ENCODE peak calls at places on chromosomes 16 and 17, in five cellular contexts. D is mesendoderm, I is tibial nerve, T is fibroblast of mammary gland, H is kidney epithelial cell. X is an unnamed sample.

GRCh38 chr16:75244225-75244792 is 7.1 kb downstream of the BCAR1 start:
- DNase-seq in T (peak; percentile 66), H (no peak), I (no peak), D (no peak), X (peak; percentile 65)

GRCh38 chr16:4520913-4521312 is 17.7 kb downstream of the CDIP1 start:
- DNase-seq in I (no peak), D (no peak), H (no peak), T (no peak), X (no peak)

GRCh38 chr17:18253187-18253884 is 5.2 kb downstream of the FLII start:
- DNase-seq in D (no peak), H (no peak), I (no peak), T (no peak), X (no peak)

GRCh38 chr16:4511441-4512082 is 27.0 kb downstream of the CDIP1 start:
- DNase-seq in D (peak; percentile 86), H (no peak), I (no peak), T (peak; percentile 31), X (peak; percentile 44)

GRCh38 chr16:74455213-74455612 is 33.9 kb upstream of the CLEC18B start:
- DNase-seq in H (no peak), I (no peak), T (peak; percentile 95), D (no peak), X (no peak)

GRCh38 chr16:72878301-72879269 is 169.3 kb downstream of the ZFHX3 start:
- DNase-seq in D (peak; percentile 16), H (no peak), T (peak; percentile 57), I (no peak), X (no peak)

GRCh38 chr16:46920402-46921068 is 36.4 kb downstream of the GPT2 start:
- DNase-seq in T (no peak), I (no peak), H (no peak), D (no peak), X (no peak)

GRCh38 chr16:29148867-29149272 is 164.0 kb downstream of the LAT start:
- DNase-seq in T (no peak), D (no peak), I (no peak), H (no peak), X (no peak)

GRCh38 chr17:56795510-56795909 is 38.2 kb downstream of the C17orf67 start:
- DNase-seq in T (no peak), I (no peak), H (no peak), D (no peak), X (no peak)

GRCh38 chr16:70454221-70455034 is at the start of gene FCSK:
- DNase-seq in T (peak; percentile 63), H (no peak), I (no peak), D (peak; percentile 88), X (peak; percentile 59)

GRCh38 chr17:63701477-63702222 is 1.7 kb upstream of the LIMD2 start:
- DNase-seq in H (no peak), D (no peak), T (no peak), I (no peak), X (no peak)

GRCh38 chr16:30948956-30949654 is at the start of gene ORAI3:
- DNase-seq in H (no peak), T (peak; percentile 46), D (peak; percentile 74), I (peak; percentile 61), X (peak; percentile 61)

GRCh38 chr17:29114141-29114540 is 66.1 kb downstream of the MYO18A start:
- DNase-seq in H (no peak), T (peak; percentile 16), D (no peak), I (no peak), X (no peak)

GRCh38 chr17:58318065-58318481 is 10.5 kb downstream of the TSPOAP1 start:
- DNase-seq in I (no peak), D (no peak), T (no peak), H (no peak), X (no peak)

GRCh38 chr17:75784473-75785015 is at the start of gene UNK:
- DNase-seq in D (peak; percentile 100), T (peak; percentile 100), H (peak; percentile 96), I (peak; percentile 92), X (peak; percentile 99)

GRCh38 chr17:75783803-75784472 is 668 bp upstream of the UNK start:
- DNase-seq in I (no peak), H (no peak), D (no peak), T (no peak), X (no peak)

GRCh38 chr17:75785016-75785769 is 587 bp downstream of the UNK start:
- DNase-seq in T (peak; percentile 89), I (peak; percentile 82), H (no peak), D (peak; percentile 97), X (peak; percentile 94)

GRCh38 chr17:75785770-75786538 is 1.3 kb downstream of the UNK start:
- DNase-seq in H (no peak), D (no peak), T (peak; percentile 77), I (no peak), X (no peak)

GRCh38 chr17:75783069-75783783 is 1.4 kb upstream of the UNK start:
- DNase-seq in D (peak; percentile 46), I (no peak), T (peak; percentile 75), H (no peak), X (no peak)
- H3K4me3 ChIP-seq in D (no peak overlapping the region), I (no peak overlapping the region), T (peak overlapping the region; percentile 29), H (no peak overlapping the region), X (peak overlapping the region; percentile 21)

DNA sequence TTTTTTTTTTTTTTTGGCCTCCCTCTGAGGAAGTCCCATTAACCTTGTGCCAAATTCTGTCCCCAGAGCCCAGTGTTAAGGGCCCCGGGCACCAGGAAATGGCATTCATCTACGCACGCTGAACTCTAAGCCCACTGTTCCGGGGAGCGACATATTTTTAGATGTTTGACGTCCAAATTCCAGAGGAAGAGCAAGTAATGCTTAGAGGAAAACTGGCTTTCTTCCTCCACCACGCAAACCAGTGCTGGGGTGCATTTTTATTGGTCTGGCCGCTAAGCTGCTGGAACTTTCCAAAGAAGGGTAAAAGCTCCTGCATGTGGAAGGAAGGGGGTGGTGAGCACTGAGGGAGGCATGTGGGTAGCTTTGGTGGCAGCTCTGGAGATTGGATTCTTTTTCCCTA is 8.3 kb downstream of the WFDC1 start:
- DNase-seq in I (no peak), D (no peak), H (no peak), T (no peak), X (no peak)
- H3K4me3 ChIP-seq in I (no peak overlapping the region), D (no peak overlapping the region), H (no peak overlapping the region), T (no peak overlapping the region), X (no peak overlapping the region)

DNA sequence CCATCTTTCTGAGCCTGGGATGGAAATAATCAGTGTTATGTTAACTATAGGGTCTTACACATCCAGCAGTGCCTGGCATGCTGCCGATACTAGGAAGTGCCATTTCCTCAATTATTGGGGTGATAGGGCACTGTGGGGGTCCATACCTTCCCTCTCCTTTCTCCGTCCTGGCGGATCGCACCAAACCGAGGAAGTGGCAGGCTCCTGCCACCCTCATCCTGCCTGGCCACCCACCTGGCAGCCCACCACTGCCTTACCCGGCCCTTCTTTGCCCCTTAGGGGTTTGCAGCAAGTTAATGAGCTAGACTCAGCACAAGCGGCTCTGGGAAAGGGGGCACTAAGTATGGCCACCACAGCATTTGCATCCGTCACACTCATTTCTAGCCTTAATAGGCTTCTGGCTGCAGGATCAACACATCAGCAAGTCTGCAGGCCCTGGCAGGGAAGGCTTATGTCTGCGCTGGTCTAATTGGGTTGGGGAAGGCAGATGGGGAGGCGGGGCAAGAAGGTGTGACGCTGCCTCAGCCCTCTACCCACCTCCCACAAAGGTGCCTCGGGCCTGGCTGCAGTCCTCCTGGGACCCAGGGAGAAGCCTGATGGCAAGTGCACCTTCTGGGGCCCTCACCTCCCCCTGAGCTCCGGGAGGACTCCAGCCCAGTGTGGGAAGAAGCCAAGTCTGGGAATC is 28.6 kb downstream of the DCAKD start:
- DNase-seq in I (no peak), D (peak; percentile 46), H (no peak), T (no peak), X (no peak)
- H3K4me3 ChIP-seq in I (no peak overlapping the region), D (no peak overlapping the region), H (no peak overlapping the region), T (no peak overlapping the region), X (no peak overlapping the region)

GRCh38 chr17:75086496-75087181 is 1.1 kb upstream of the SLC16A5 start:
- DNase-seq in D (no peak), H (no peak), T (no peak), I (no peak), X (no peak)
- H3K4me3 ChIP-seq in D (no peak overlapping the region), H (no peak overlapping the region), T (no peak overlapping the region), I (no peak overlapping the region), X (peak overlapping the region; percentile 46)

GRCh38 chr17:38558751-38559024 is 47.1 kb downstream of the SRCIN1 start:
- DNase-seq in H (no peak), T (no peak), I (no peak), D (no peak), X (no peak)
- H3K4me3 ChIP-seq in H (peak overlapping the region; percentile 27), T (peak overlapping the region; percentile 39), I (peak overlapping the region; percentile 25), D (peak overlapping the region; percentile 9), X (peak overlapping the region; percentile 36)

GRCh38 chr16:1548234-1548633 is 14.8 kb downstream of the TMEM204 start:
- DNase-seq in D (no peak), I (no peak), T (no peak), H (no peak), X (no peak)

GRCh38 chr16:1550696-1551095 is 17.2 kb downstream of the TMEM204 start:
- DNase-seq in I (no peak), T (no peak), H (no peak), D (no peak), X (no peak)

GRCh38 chr16:1546430-1546829 is 13.0 kb downstream of the TMEM204 start:
- DNase-seq in D (no peak), I (no peak), T (no peak), H (no peak), X (no peak)

GRCh38 chr16:1550061-1550460 is 16.6 kb downstream of the TMEM204 start:
- DNase-seq in I (no peak), T (no peak), H (no peak), D (no peak), X (no peak)

GRCh38 chr16:1548727-1549126 is 15.3 kb downstream of the TMEM204 start:
- DNase-seq in H (no peak), D (no peak), I (no peak), T (no peak), X (no peak)
- H3K4me3 ChIP-seq in H (no peak overlapping the region), D (no peak overlapping the region), I (no peak overlapping the region), T (no peak overlapping the region), X (no peak overlapping the region)

DNA sequence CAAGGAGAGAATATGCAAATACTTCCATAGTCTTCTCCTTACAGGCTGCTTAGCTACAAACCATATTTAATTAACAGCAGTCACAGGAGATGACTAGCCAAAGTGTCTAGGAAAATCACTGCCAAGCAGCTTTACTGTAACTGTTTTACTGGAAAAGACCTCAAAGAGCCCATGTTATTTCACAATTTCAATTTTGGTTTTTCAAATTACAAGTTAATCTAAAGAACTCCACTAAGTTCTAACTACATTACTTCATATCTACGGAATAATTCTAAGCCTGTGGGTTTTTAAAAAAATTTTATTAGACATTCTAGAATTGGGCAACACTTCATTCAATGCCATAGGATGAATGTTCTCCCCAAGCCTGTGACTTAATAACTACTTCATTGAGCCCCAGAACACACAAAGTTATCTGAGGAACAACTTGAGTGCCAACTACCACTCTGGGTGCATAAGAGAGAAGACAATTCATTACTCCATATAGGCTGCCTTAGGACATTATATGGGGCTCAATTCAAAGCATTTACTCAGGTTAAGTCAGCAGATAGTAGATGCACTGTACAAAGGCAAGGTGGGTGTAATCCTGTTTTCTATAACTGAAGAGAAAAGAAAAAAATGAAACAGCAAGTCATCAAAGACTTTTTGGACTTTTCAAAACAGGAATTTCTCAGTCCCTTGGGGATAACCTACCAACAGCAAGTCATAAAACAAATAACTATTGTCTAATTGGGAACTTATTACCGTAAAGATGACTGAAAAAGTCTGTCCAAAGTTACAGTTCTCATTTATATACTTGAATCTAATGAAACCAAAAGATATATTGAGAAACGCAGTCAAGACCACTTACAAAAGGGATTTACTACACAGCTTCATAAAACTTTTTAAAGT is 33.0 kb downstream of the STAT3 start:
- DNase-seq in H (no peak), I (no peak), D (no peak), T (peak; percentile 70), X (no peak)
- H3K4me3 ChIP-seq in H (no peak overlapping the region), I (no peak overlapping the region), D (no peak overlapping the region), T (no peak overlapping the region), X (no peak overlapping the region)